ENCODE peak calls at places on chromosomes 11 and 22, in four cellular contexts. N, T, G and M are unnamed samples.

GRCh38 chr11:126857860-126858808 is 142.4 kb downstream of the KIRREL3 start:
- DNase-seq in N (peak; percentile 26), T (no peak), G (no peak), M (no peak)

GRCh38 chr11:13238879-13239514 is 38.6 kb upstream of the BMAL1 start:
- DNase-seq in N (peak; percentile 55), T (peak; percentile 35), G (peak; percentile 56), M (peak; percentile 52)

GRCh38 chr22:38193580-38193979 is 8.2 kb upstream of the MAFF start:
- DNase-seq in N (no peak), T (no peak), G (peak; percentile 46), M (no peak)

GRCh38 chr11:12164061-12165014 is 53.9 kb downstream of the MICAL2 start:
- DNase-seq in N (peak; percentile 46), T (no peak), G (no peak), M (no peak)

GRCh38 chr11:126352934-126353801 is 2.3 kb upstream of the ST3GAL4 start:
- DNase-seq in N (peak; percentile 75), T (peak; percentile 29), G (peak; percentile 90), M (no peak)

GRCh38 chr22:22201185-22201924 is 43.2 kb upstream of the VPREB1 start:
- DNase-seq in N (peak; percentile 48), T (peak; percentile 25), G (peak; percentile 91), M (peak; percentile 50)

GRCh38 chr11:95373241-95373640 is 142.2 kb upstream of the SESN3 start:
- DNase-seq in N (no peak), T (no peak), G (no peak), M (no peak)

GRCh38 chr11:122104381-122104780 is 11.6 kb downstream of the BLID start:
- DNase-seq in N (no peak), T (no peak), G (no peak), M (no peak)

GRCh38 chr11:93017821-93018690 is 48.6 kb downstream of the MTNR1B start:
- DNase-seq in N (peak; percentile 37), T (no peak), G (no peak), M (no peak)

GRCh38 chr11:85889676-85890579 is 34.7 kb downstream of the CCDC83 start:
- DNase-seq in N (peak; percentile 36), T (peak; percentile 13), G (peak; percentile 9), M (no peak)

GRCh38 chr22:31933406-31933805 is 10.9 kb upstream of the YWHAH start:
- DNase-seq in N (no peak), T (no peak), G (no peak), M (no peak)

GRCh38 chr11:77199346-77199745 is 71.3 kb downstream of the MYO7A start:
- DNase-seq in N (no peak), T (no peak), G (no peak), M (no peak)

GRCh38 chr11:14045417-14045816 is 82.9 kb downstream of the SPON1 start:
- DNase-seq in N (no peak), T (no peak), G (no peak), M (no peak)

GRCh38 chr11:31106326-31106725 is 263.2 kb downstream of the DCDC1 start:
- DNase-seq in N (no peak), T (no peak), G (no peak), M (no peak)

GRCh38 chr11:70568504-70569172 is 170.3 kb downstream of the CTTN start:
- DNase-seq in N (no peak), T (no peak), G (peak; percentile 16), M (peak; percentile 67)

GRCh38 chr22:19661156-19661555 is 53.1 kb upstream of the SEPTIN5 start:
- DNase-seq in N (no peak), T (no peak), G (no peak), M (no peak)

GRCh38 chr22:45284705-45285305 is at the start of gene UPK3A:
- DNase-seq in N (no peak), T (no peak), G (no peak), M (peak; percentile 86)

GRCh38 chr11:35330924-35331323 is 88.4 kb downstream of the SLC1A2 start:
- DNase-seq in N (no peak), T (no peak), G (no peak), M (no peak)

GRCh38 chr22:50656122-50657070 is 16.2 kb upstream of the SHANK3 start:
- DNase-seq in N (peak; percentile 47), T (peak; percentile 58), G (no peak), M (no peak)

GRCh38 chr11:78381867-78382266 is 35.8 kb downstream of the GAB2 start:
- DNase-seq in N (no peak), T (no peak), G (no peak), M (no peak)

GRCh38 chr11:70906101-70906500 is 346.3 kb downstream of the SHANK2 start:
- DNase-seq in N (no peak), T (no peak), G (no peak), M (no peak)

GRCh38 chr11:35949242-35949641 is 5.4 kb downstream of the LDLRAD3 start:
- DNase-seq in N (no peak), T (no peak), G (no peak), M (no peak)

GRCh38 chr11:117289795-117290194 is 1.4 kb upstream of the BACE1-AS start:
- DNase-seq in N (no peak), T (no peak), G (no peak), M (no peak)

GRCh38 chr22:41976961-41977566 is 7.8 kb downstream of the SEPTIN3 start:
- DNase-seq in N (no peak), T (no peak), G (no peak), M (peak; percentile 40)

GRCh38 chr11:116312560-116313340 is 460.0 kb downstream of the BUD13 start:
- DNase-seq in N (peak; percentile 4), T (no peak), G (no peak), M (no peak)

GRCh38 chr11:69662021-69662698 is 13.0 kb downstream of the LTO1 start:
- DNase-seq in N (no peak), T (no peak), G (no peak), M (peak; percentile 26)

GRCh38 chr11:94544832-94545640 is 1.3 kb downstream of the FUT4 start:
- DNase-seq in N (no peak), T (no peak), G (no peak), M (peak; percentile 56)

GRCh38 chr11:2085251-2086066 is 53.7 kb downstream of the IGF2 start:
- DNase-seq in N (no peak), T (no peak), G (no peak), M (no peak)

GRCh38 chr11:94132152-94132558 is 3.5 kb downstream of the PANX1 start:
- DNase-seq in N (no peak), T (no peak), G (peak; percentile 37), M (no peak)

GRCh38 chr11:44315947-44316387 is 6.0 kb upstream of the ALX4 start:
- DNase-seq in N (peak; percentile 44), T (no peak), G (peak; percentile 17), M (no peak)

GRCh38 chr11:123543796-123544195 is 110.6 kb downstream of the SCN3B start:
- DNase-seq in N (no peak), T (no peak), G (no peak), M (no peak)

GRCh38 chr22:27113211-27114030 is 456.0 kb downstream of the MIAT start:
- DNase-seq in N (peak; percentile 87), T (peak; percentile 63), G (no peak), M (no peak)

GRCh38 chr11:103877221-103877620 is 159.2 kb upstream of the DDI1 start:
- DNase-seq in N (peak; percentile 17), T (no peak), G (no peak), M (no peak)

GRCh38 chr11:540583-541432 is 3.5 kb downstream of the LRRC56 start:
- DNase-seq in N (no peak), T (no peak), G (no peak), M (no peak)

GRCh38 chr22:35230839-35231584 is 26.3 kb upstream of the HMGXB4 start:
- DNase-seq in N (peak; percentile 48), T (peak; percentile 51), G (peak; percentile 81), M (no peak)

GRCh38 chr11:1165256-1166041 is 7.7 kb downstream of the MUC5AC start:
- DNase-seq in N (no peak), T (no peak), G (no peak), M (peak; percentile 9)

GRCh38 chr11:65651589-65652510 is 10.9 kb downstream of the RELA start:
- DNase-seq in N (no peak), T (no peak), G (peak; percentile 77), M (no peak)

DNA sequence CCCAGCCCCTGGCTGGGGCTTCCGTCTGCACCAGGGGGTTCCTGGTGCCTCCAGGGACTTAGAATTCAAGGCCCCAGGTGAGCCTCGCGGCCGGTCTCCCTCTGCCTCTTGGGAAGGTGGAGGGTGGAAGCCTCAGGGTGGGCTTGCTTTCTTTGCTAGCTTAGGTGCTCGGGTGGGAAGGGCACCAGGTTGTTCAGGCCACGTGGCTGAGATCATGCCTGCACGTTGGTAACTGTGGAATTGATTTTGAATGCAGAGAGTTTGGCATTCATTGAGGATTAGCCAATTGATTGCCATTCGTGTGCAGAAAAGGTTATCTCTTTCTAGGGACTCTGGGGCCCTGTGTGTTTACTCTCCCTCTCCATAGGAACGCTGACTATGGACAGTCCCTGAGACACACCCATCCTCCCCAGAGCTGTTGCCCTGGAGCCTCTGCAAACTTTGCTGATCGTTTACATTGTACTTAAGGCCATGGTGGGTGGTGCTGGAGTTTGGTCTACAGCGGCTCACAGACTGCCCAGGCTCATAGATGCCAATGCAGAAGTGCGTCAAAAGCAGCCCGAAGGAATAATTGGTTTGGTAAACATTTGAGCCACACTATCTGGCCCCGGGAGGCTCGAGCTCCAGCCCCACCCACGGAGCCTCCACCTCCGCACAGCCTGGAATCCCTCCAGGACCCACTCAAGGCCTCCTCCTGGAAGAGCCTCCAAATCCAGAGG is 1457.7 kb downstream of the BRD1 start:
- DNase-seq in N (peak; percentile 99), T (peak; percentile 85), G (no peak), M (peak; percentile 33)
- TF ChIP-seq HMGXB4 in N (no peak), T (no peak), G (no peak), M (no peak)

DNA sequence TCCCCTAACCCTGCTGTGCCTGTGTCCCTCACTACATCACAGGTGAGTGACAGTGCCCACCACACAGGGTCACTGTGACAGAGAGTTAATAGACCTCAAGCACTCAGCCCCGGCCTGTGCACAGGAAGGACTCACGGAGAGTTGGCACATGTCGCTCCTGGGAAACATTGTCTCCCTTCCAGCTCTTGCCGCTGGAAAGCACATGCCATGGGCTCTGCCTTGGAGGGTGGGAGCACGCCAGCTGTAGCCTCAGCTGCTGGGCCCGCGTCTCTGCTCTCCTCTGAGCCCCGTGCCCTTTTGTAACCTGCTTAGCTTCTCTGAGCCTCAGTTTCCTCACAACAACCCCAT is 737 bp downstream of the RHOD start:
- DNase-seq in N (no peak), T (no peak), G (no peak), M (no peak)
- TF ChIP-seq HMGXB4 in N (no peak), T (no peak), G (no peak), M (no peak)

DNA sequence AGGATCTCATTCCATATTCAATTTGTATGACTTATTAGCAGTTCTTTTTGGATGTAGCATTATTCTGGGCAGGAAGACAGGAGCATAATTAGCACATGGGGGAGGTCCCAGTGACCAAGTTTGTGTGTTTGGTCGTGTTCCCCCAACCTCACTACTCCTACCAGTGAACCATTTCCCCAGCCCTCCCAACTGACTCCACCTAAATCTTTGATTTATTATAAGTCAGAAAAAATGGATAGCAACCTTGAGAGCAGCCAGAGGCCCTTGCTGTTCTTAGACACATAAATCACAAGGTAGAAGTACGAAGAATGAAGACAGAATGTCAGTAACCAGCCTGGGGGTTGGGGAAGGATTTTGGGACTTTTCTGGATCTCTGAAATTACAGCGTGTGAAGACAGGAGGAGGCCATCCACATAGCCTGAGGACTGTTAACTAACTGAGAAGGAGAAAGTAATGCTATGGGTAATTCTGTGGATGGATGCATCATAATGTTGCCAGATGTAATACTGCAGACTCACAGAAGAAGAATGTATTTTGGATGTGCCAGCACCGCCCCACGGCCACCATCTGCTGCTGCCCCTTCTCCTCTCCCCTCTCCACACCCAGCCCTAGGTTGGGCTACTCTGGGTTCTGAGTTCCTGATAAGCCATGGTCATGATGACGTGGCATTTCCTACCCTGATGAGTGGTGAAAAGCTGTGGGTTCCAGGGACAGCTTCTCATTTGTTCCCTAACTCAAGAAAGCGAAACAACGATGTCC is 124.3 kb upstream of the TTC12 start:
- DNase-seq in N (peak; percentile 53), T (no peak), G (peak; percentile 67), M (no peak)
- TF ChIP-seq HMGXB4 in N (no peak), T (no peak), G (no peak), M (no peak)

GRCh38 chr22:17796695-17797094 is 22.4 kb upstream of the BID start:
- DNase-seq in N (no peak), T (no peak), G (no peak), M (no peak)
- TF ChIP-seq HMGXB4 in N (no peak), T (no peak), G (no peak), M (no peak)